ENCODE peak calls at places on chromosome 20, in seven cellular contexts. D is heart left ventricle, H is A549, F is K562, T is ovary, I is adrenal gland, R is uterus. X is an unnamed sample.

GRCh38 chr20:64119301-64119680 is 11.9 kb upstream of the NPBWR2 start:
- DNase-seq in D (no peak), H (no peak), F (no peak), T (no peak), I (peak; percentile 16), R (no peak), X (peak; percentile 67)

GRCh38 chr20:49385471-49385870 is 97.0 kb downstream of the KCNB1 start:
- DNase-seq in D (no peak), H (no peak), F (peak; percentile 26), T (no peak), I (peak; percentile 26), R (no peak), X (no peak)

GRCh38 chr20:44222969-44223368 is 12.4 kb upstream of the OSER1 start:
- DNase-seq in D (no peak), H (no peak), F (no peak), T (no peak), I (no peak), R (no peak), X (no peak)

GRCh38 chr20:24577271-24577909 is 108.0 kb downstream of the SYNDIG1 start:
- DNase-seq in D (no peak), H (no peak), F (no peak), T (no peak), I (no peak), R (no peak), X (no peak)

GRCh38 chr20:43749734-43750294 is 23.0 kb upstream of the GTSF1L start:
- DNase-seq in D (peak; percentile 64), H (peak; percentile 78), F (peak; percentile 85), T (peak; percentile 41), I (peak; percentile 85), R (peak; percentile 38), X (peak; percentile 82)

GRCh38 chr20:63029358-63030121 is 22.8 kb upstream of the BHLHE23 start:
- DNase-seq in D (no peak), H (no peak), F (no peak), T (no peak), I (no peak), R (no peak), X (no peak)

GRCh38 chr20:47316776-47317126 is 39.7 kb downstream of the ZMYND8 start:
- DNase-seq in D (no peak), H (no peak), F (no peak), T (no peak), I (no peak), R (no peak), X (no peak)

GRCh38 chr20:30485331-30486102 is 771.9 kb upstream of the DEFB115 start:
- DNase-seq in D (no peak), H (no peak), F (no peak), T (no peak), I (no peak), R (no peak), X (peak; percentile 74)

GRCh38 chr20:61092199-61092598 is 159.9 kb upstream of the CDH4 start:
- DNase-seq in D (no peak), H (no peak), F (no peak), T (no peak), I (no peak), R (no peak), X (no peak)

GRCh38 chr20:41094656-41095055 is 42.7 kb upstream of the PLCG1 start:
- DNase-seq in D (no peak), H (no peak), F (no peak), T (no peak), I (no peak), R (no peak), X (no peak)

GRCh38 chr20:6492396-6493055 is 275.0 kb upstream of the BMP2 start:
- DNase-seq in D (no peak), H (no peak), F (no peak), T (no peak), I (no peak), R (no peak), X (no peak)

GRCh38 chr20:61950631-61951010 is 115.1 kb downstream of the TAF4 start:
- DNase-seq in D (no peak), H (no peak), F (no peak), T (peak; percentile 12), I (no peak), R (no peak), X (no peak)

GRCh38 chr20:57398901-57399535 is 7.8 kb downstream of the RBM38 start:
- DNase-seq in D (no peak), H (no peak), F (no peak), T (peak; percentile 20), I (no peak), R (no peak), X (no peak)

GRCh38 chr20:51978081-51978501 is 175.8 kb upstream of the SALL4 start:
- DNase-seq in D (no peak), H (no peak), F (no peak), T (no peak), I (no peak), R (no peak), X (no peak)

GRCh38 chr20:12305555-12305954 is 387.9 kb downstream of the BTBD3 start:
- DNase-seq in D (peak; percentile 13), H (no peak), F (no peak), T (no peak), I (no peak), R (no peak), X (no peak)

GRCh38 chr20:40706977-40707582 is 18.0 kb upstream of the MAFB start:
- DNase-seq in D (no peak), H (no peak), F (no peak), T (no peak), I (no peak), R (no peak), X (no peak)

DNA sequence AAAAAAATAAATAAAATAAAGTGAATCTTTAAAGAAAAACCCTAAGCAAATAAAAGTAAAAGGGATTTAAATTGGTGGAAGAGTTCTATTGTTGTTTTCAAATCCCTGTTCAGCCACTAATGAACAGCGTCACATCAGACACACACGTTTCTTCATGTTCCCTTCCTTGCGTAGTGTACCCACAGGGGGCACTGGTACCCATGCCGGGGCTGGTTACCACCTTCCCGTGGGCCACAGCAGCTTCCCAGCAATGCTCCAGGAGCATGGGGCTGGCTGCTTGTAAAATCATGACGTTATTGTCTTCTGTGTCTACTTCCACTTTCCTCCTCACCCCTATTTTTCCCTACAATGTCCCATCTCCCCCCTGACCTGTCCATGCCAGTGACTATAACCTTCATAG is 988.7 kb downstream of the KIF16B start:
- DNase-seq in D (no peak), H (no peak), F (no peak), T (no peak), I (no peak), R (no peak), X (no peak)
- TF ChIP-seq CTCF in D (no peak), H (no peak), F (no peak), T (no peak), I (no peak), R (no peak), X (no peak)

GRCh38 chr20:2103454-2104153 is 2.0 kb downstream of the STK35 start:
- DNase-seq in D (no peak), H (no peak), F (no peak), T (no peak), I (no peak), R (no peak), X (no peak)

GRCh38 chr20:2101057-2101934 is at the start of gene STK35:
- DNase-seq in D (no peak), H (peak; percentile 91), F (peak; percentile 74), T (peak; percentile 35), I (no peak), R (no peak), X (peak; percentile 88)

GRCh38 chr20:2101935-2102584 is 433 bp downstream of the STK35 start:
- DNase-seq in D (peak; percentile 94), H (peak; percentile 97), F (peak; percentile 87), T (peak; percentile 91), I (peak; percentile 95), R (peak; percentile 92), X (peak; percentile 96)

GRCh38 chr20:2104236-2104635 is 2.6 kb downstream of the STK35 start:
- DNase-seq in D (no peak), H (no peak), F (no peak), T (no peak), I (no peak), R (no peak), X (no peak)

DNA sequence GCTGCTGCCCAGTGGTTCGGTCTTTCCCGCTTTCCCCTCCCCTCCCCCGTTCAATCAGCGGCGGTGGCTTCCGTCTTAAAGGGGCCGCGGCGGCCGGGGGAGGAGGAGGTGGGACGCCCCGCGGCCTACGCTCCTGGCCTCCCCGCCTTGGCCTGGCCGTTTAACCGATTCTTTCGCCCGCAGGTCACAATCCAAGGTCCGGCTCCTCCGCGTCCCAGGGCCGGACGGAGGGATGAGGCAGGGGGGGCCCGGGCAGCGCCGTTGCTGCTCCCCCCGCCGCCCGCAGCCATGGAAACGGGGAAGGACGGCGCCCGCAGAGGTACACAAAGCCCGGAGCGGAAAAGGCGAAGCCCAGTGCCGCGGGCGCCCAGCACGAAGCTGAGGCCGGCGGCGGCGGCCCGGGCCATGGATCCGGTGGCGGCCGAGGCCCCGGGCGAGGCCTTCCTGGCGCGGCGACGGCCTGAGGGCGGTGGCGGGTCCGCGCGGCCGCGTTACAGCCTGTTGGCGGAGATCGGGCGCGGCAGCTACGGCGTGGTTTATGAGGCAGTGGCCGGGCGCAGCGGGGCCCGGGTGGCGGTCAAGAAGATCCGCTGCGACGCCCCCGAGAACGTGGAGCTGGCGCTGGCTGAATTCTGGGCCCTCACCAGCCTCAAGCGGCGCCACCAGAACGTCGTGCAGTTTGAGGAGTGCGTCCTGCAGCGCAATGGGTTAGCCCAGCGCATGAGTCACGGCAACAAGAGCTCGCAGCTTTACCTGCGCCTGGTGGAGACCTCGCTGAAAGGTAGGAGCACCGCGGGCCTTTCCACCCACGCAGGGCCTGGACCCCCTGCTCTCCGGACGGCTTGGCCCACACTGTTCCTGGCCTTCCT is 1.2 kb downstream of the STK35 start:
- DNase-seq in D (peak; percentile 91), H (peak; percentile 95), F (peak; percentile 90), T (peak; percentile 87), I (peak; percentile 90), R (peak; percentile 86), X (peak; percentile 90)
- TF ChIP-seq POLR2A in D (no peak), H (peak; percentile 78), F (peak; percentile 44), T (peak; percentile 83), I (peak; percentile 55), R (peak; percentile 77), X (peak; percentile 83)

DNA sequence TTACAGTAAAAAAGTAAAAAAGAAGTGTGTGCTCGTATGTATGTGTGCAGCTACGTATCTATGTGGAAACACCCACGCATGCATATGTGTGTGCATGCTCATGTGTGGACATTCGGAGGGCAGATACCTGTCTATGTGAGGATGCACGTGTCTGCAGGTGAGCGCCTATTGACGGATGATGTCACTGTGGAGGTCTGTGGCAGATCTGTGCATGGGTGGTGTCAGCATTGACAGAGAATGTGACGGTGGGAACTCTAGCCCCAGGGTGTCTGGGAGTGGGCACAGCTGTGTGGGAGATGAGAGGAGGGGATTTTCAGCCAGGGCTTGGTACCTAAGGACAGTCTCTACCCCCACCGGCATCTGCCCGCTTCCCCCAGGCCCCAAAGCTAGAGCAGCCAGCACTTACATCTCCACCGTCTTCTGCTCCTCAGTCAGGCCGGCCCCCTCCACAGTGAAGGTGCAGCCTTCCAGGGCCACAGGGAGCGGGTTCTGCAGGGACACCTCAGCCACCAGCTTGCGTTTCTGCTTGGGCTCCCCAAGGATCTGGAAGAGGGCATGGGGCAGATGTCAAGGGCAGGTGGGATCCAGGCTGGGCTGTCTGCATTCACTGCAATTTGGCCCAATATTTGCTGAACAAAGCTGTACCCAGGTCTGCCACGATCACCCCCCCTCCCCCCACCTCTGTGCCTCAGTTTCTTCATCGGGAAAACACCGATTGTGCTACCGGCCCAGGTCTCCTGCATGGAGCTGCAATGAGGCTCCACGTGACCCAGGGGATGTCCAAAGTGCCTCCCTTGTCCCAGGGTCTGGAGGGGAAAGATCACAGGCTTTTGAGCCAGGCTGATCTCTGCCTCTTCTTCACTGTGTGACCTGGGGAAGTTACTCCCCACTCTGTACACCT is 34.1 kb downstream of the TGM2 start:
- DNase-seq in D (no peak), H (no peak), F (no peak), T (no peak), I (no peak), R (no peak), X (peak; percentile 44)
- H3K4me1 ChIP-seq in D (peaks cover 23% of the 10 kb centered on the region), H (peaks cover 48% of the 10 kb centered on the region), F (peaks cover 52% of the 10 kb centered on the region), T (peaks cover 10% of the 10 kb centered on the region), I (no peaks in the 10 kb centered on the region), R (peaks cover 16% of the 10 kb centered on the region), X (peaks cover 10% of the 10 kb centered on the region)

GRCh38 chr20:55415567-55416142 is 589.7 kb downstream of the CBLN4 start:
- DNase-seq in D (no peak), H (no peak), F (no peak), T (no peak), I (no peak), R (no peak), X (no peak)
- TF ChIP-seq CTCF in D (peak; percentile 12), H (peak; percentile 17), F (no peak), T (no peak), I (peak; percentile 46), R (peak; percentile 49), X (peak; percentile 16)